ENCODE peak calls at places on chromosomes 12 and 14, in four cellular contexts. One of them, this sample, is unnamed.

GRCh38 chr14:96824283-96824682 is 27.1 kb downstream of the VRK1 start:
- DNase-seq in Peyer's patch: no peak
- DNase-seq in mucosa of descending colon: no peak
- DNase-seq in choroid plexus epithelial cell: peak
- DNase-seq in this sample: no peak

GRCh38 chr14:96926006-96926405 is 128.8 kb downstream of the VRK1 start:
- DNase-seq in Peyer's patch: no peak
- DNase-seq in choroid plexus epithelial cell: no peak
- DNase-seq in mucosa of descending colon: no peak
- DNase-seq in this sample: no peak

GRCh38 chr12:46617167-46617566 is 208.6 kb downstream of the SLC38A4 start:
- DNase-seq in mucosa of descending colon: peak
- DNase-seq in Peyer's patch: no peak
- DNase-seq in choroid plexus epithelial cell: peak
- DNase-seq in this sample: no peak

GRCh38 chr12:23399402-23399933 is 550.0 kb downstream of the SOX5 start:
- DNase-seq in Peyer's patch: no peak
- DNase-seq in choroid plexus epithelial cell: no peak
- DNase-seq in mucosa of descending colon: no peak
- DNase-seq in this sample: no peak

GRCh38 chr14:57493467-57494181 is at the start of gene CCDC198:
- DNase-seq in Peyer's patch: no peak
- DNase-seq in choroid plexus epithelial cell: no peak
- DNase-seq in mucosa of descending colon: no peak
- DNase-seq in this sample: no peak

GRCh38 chr14:34113991-34114390 is 163.1 kb upstream of the EGLN3 start:
- DNase-seq in Peyer's patch: no peak
- DNase-seq in mucosa of descending colon: no peak
- DNase-seq in choroid plexus epithelial cell: no peak
- DNase-seq in this sample: no peak

GRCh38 chr14:71475916-71476315 is 456.3 kb upstream of the RGS6 start:
- DNase-seq in choroid plexus epithelial cell: no peak
- DNase-seq in mucosa of descending colon: no peak
- DNase-seq in Peyer's patch: no peak
- DNase-seq in this sample: no peak

GRCh38 chr12:15276088-15276698 is 46.1 kb upstream of the PTPRO start:
- DNase-seq in mucosa of descending colon: peak
- DNase-seq in Peyer's patch: no peak
- DNase-seq in choroid plexus epithelial cell: peak
- DNase-seq in this sample: no peak

GRCh38 chr14:101833045-101833444 is 71.5 kb downstream of the PPP2R5C start:
- DNase-seq in Peyer's patch: no peak
- DNase-seq in choroid plexus epithelial cell: no peak
- DNase-seq in mucosa of descending colon: no peak
- DNase-seq in this sample: no peak

GRCh38 chr14:99729991-99730875 is 46.1 kb downstream of the CYP46A1 start:
- DNase-seq in choroid plexus epithelial cell: no peak
- DNase-seq in mucosa of descending colon: peak
- DNase-seq in Peyer's patch: peak
- DNase-seq in this sample: no peak

GRCh38 chr14:93787465-93788306 is 599 bp downstream of the PRIMA1 start:
- DNase-seq in choroid plexus epithelial cell: no peak
- DNase-seq in Peyer's patch: no peak
- DNase-seq in mucosa of descending colon: no peak
- DNase-seq in this sample: no peak
- H3K4me3 ChIP-seq in choroid plexus epithelial cell: no peak
- H3K4me3 ChIP-seq in Peyer's patch: peak
- H3K4me3 ChIP-seq in mucosa of descending colon: no peak
- H3K4me3 ChIP-seq in this sample: no peak

GRCh38 chr14:52015411-52016030 is 26.2 kb downstream of the RTRAF start:
- DNase-seq in mucosa of descending colon: peak
- DNase-seq in Peyer's patch: no peak
- DNase-seq in choroid plexus epithelial cell: peak
- DNase-seq in this sample: no peak
- TF ChIP-seq CTCF in mucosa of descending colon: no peak
- TF ChIP-seq CTCF in Peyer's patch: peak
- TF ChIP-seq CTCF in choroid plexus epithelial cell: peak
- TF ChIP-seq CTCF in this sample: peak

GRCh38 chr12:989751-990278 is 1.2 kb upstream of the ERC1 start:
- DNase-seq in mucosa of descending colon: peak
- DNase-seq in choroid plexus epithelial cell: peak
- DNase-seq in Peyer's patch: no peak
- DNase-seq in this sample: no peak

GRCh38 chr12:990649-991349 is at the start of gene ERC1:
- DNase-seq in mucosa of descending colon: peak
- DNase-seq in choroid plexus epithelial cell: peak
- DNase-seq in Peyer's patch: peak
- DNase-seq in this sample: peak

GRCh38 chr12:988616-989015 is 2.4 kb upstream of the ERC1 start:
- DNase-seq in Peyer's patch: no peak
- DNase-seq in choroid plexus epithelial cell: peak
- DNase-seq in mucosa of descending colon: no peak
- DNase-seq in this sample: no peak

GRCh38 chr12:990308-990648 is 745 bp upstream of the ERC1 start:
- DNase-seq in mucosa of descending colon: peak
- DNase-seq in choroid plexus epithelial cell: peak
- DNase-seq in Peyer's patch: peak
- DNase-seq in this sample: peak

GRCh38 chr12:989051-989450 is 2.0 kb upstream of the ERC1 start:
- DNase-seq in choroid plexus epithelial cell: no peak
- DNase-seq in mucosa of descending colon: no peak
- DNase-seq in Peyer's patch: no peak
- DNase-seq in this sample: no peak
- H3K4me3 ChIP-seq in choroid plexus epithelial cell: peak
- H3K4me3 ChIP-seq in mucosa of descending colon: no peak
- H3K4me3 ChIP-seq in Peyer's patch: no peak
- H3K4me3 ChIP-seq in this sample: no peak

GRCh38 chr12:94377599-94377998 is 82.1 kb downstream of the CEP83 start:
- DNase-seq in Peyer's patch: no peak
- DNase-seq in mucosa of descending colon: no peak
- DNase-seq in choroid plexus epithelial cell: no peak
- DNase-seq in this sample: no peak

GRCh38 chr12:94374124-94374523 is 85.5 kb downstream of the CEP83 start:
- DNase-seq in choroid plexus epithelial cell: peak
- DNase-seq in mucosa of descending colon: no peak
- DNase-seq in Peyer's patch: no peak
- DNase-seq in this sample: no peak

DNA sequence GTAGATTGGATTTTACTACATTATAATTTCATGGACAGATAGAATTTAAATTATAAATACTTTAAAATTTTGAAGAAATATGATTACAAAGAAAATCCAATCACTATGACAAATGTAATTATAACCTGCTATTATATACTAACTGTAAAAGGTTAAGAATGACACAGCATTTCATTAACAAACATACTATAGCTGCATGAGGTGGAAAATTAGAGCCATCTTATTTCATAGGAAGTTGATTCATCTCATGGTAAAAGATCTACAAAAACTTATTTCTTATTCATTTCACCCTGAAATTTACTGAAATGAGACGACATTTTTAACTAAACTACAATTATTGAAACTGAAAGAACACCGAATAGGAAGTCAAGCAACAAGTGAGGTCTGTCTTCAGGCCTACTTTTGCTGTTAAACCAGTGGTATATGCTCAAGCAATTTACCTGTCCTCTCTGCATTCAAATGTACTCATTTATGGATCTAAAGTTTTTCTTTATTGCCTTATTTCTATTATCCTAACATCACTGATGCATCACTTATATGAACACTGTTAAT is 87.2 kb downstream of the CEP83 start:
- DNase-seq in choroid plexus epithelial cell: no peak
- DNase-seq in Peyer's patch: no peak
- DNase-seq in mucosa of descending colon: no peak
- DNase-seq in this sample: no peak
- TF ChIP-seq CTCF in choroid plexus epithelial cell: no peak
- TF ChIP-seq CTCF in Peyer's patch: no peak
- TF ChIP-seq CTCF in mucosa of descending colon: no peak
- TF ChIP-seq CTCF in this sample: no peak

DNA sequence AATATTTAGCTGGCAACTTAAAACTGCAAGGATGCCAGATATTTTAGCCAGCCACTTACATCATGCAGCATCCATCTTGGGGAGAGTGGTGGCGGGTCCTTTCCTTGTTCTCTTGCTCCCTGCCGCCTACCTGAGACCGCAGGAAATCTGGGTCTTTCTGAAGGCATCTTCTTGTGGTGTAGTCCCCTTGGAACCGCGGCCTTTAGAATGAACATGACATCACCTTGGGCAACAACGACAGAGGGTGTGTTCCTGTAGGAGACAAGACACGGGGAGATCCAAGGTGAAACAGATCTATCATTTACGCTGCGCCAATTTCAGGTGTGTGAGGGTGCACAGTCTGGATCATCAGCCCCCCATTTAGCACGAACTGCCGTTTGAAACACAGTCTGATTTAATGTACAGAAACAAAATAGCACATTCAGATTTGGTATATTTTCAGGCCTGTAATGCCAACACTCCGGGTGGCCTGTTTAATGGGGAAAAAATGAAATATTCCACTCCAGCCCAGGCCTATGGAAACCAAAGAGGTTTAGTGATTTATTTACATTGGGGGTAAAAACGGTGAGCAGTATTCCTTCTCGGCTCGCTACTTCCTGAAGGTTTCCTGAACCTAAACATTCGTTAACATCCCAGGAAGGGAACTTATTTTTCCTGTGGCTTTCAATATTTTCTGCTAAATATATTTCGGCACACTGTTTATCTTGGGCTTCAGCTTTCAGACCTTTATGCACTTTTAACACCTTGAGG is 12.7 kb upstream of the IRF2BPL start:
- DNase-seq in Peyer's patch: no peak
- DNase-seq in mucosa of descending colon: no peak
- DNase-seq in choroid plexus epithelial cell: no peak
- DNase-seq in this sample: no peak
- H3K4me3 ChIP-seq in Peyer's patch: peak
- H3K4me3 ChIP-seq in mucosa of descending colon: no peak
- H3K4me3 ChIP-seq in choroid plexus epithelial cell: no peak
- H3K4me3 ChIP-seq in this sample: peak

DNA sequence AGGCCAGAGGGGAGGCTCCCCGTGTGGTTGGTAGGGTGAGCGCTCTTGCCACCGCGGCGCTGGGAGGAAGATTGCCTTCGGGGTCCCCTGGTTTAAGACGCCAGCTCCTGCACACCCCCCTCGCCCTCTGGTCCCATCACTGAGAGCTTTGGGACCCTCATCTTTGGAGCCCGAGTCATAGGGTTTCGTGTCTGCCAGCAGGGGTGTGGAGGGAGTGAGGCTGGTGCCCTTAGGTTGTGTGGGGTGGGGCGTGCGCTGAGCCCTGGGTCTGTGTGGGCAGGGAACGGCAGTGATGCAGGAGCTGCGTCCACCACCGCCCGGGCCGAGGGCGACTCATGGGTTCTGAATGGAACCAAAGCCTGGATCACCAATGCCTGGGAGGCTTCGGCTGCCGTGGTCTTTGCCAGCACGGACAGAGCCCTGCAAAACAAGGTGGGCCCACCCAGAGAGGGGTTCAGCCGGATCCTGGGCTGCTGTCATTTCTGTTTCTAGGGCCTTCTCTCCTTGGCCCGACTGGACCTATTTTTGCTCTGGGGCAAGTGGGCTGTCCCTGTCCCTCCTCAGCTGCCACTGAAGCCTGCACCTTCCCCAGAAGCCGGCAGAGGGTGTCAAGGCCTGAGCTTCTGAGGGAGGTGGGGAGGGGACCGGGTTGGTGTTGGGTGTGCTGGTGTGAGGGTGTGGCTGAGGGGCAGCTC is 12.1 kb downstream of the ACADS start:
- DNase-seq in mucosa of descending colon: no peak
- DNase-seq in choroid plexus epithelial cell: peak
- DNase-seq in Peyer's patch: peak
- DNase-seq in this sample: no peak
- TF ChIP-seq CTCF in mucosa of descending colon: no peak
- TF ChIP-seq CTCF in choroid plexus epithelial cell: peak
- TF ChIP-seq CTCF in Peyer's patch: no peak
- TF ChIP-seq CTCF in this sample: no peak

GRCh38 chr12:32139064-32139421 is 32.4 kb downstream of the BICD1 start:
- DNase-seq in choroid plexus epithelial cell: peak
- DNase-seq in mucosa of descending colon: peak
- DNase-seq in Peyer's patch: no peak
- DNase-seq in this sample: no peak
- H3K4me3 ChIP-seq in choroid plexus epithelial cell: peak
- H3K4me3 ChIP-seq in mucosa of descending colon: no peak
- H3K4me3 ChIP-seq in Peyer's patch: peak
- H3K4me3 ChIP-seq in this sample: no peak

GRCh38 chr12:1993341-1993740 is 10.9 kb downstream of the DCP1B start:
- DNase-seq in choroid plexus epithelial cell: peak
- DNase-seq in Peyer's patch: no peak
- DNase-seq in mucosa of descending colon: no peak
- DNase-seq in this sample: no peak

GRCh38 chr12:1992732-1993131 is 11.5 kb downstream of the DCP1B start:
- DNase-seq in Peyer's patch: no peak
- DNase-seq in mucosa of descending colon: peak
- DNase-seq in choroid plexus epithelial cell: no peak
- DNase-seq in this sample: no peak

GRCh38 chr12:1993871-1994371 is 10.3 kb downstream of the DCP1B start:
- DNase-seq in Peyer's patch: no peak
- DNase-seq in mucosa of descending colon: peak
- DNase-seq in choroid plexus epithelial cell: peak
- DNase-seq in this sample: no peak

GRCh38 chr12:1995205-1995896 is 8.9 kb downstream of the DCP1B start:
- DNase-seq in choroid plexus epithelial cell: no peak
- DNase-seq in Peyer's patch: no peak
- DNase-seq in mucosa of descending colon: no peak
- DNase-seq in this sample: no peak

GRCh38 chr12:1994429-1995143 is 9.7 kb downstream of the DCP1B start:
- DNase-seq in choroid plexus epithelial cell: no peak
- DNase-seq in Peyer's patch: no peak
- DNase-seq in mucosa of descending colon: no peak
- DNase-seq in this sample: no peak
- TF ChIP-seq CTCF in choroid plexus epithelial cell: peak
- TF ChIP-seq CTCF in Peyer's patch: no peak
- TF ChIP-seq CTCF in mucosa of descending colon: no peak
- TF ChIP-seq CTCF in this sample: no peak